ENCODE peak calls at places on chromosome 1, in ten cellular contexts. B is SK-N-SH, C is omental fat pad, I is A673, W is AG04450, D is GM12865, T is tibial artery, Y is K562, U is lung, Q is AG10803. R is an unnamed sample.

GRCh38 chr1:240474133-240474614 is 137.8 kb downstream of the GREM2 start:
- DNase-seq in I (no peak), B (no peak), Q (no peak), Y (no peak), W (peak), U (no peak), T (no peak), D (no peak), C (no peak), R (no peak)

GRCh38 chr1:15617874-15618684 is 821 bp downstream of the DDI2 start:
- DNase-seq in T (peak), C (peak), U (no peak), W (no peak), Y (peak), I (peak), B (peak), D (peak), Q (no peak), R (peak)

GRCh38 chr1:215377736-215378135 is 189.4 kb upstream of the KCTD3 start:
- DNase-seq in B (no peak), W (no peak), U (no peak), Q (peak), D (no peak), T (no peak), C (no peak), Y (no peak), I (no peak), R (no peak)

GRCh38 chr1:209883341-209883971 is 54.6 kb upstream of the SYT14 start:
- DNase-seq in Y (no peak), I (peak), U (no peak), T (no peak), D (no peak), C (no peak), Q (peak), B (no peak), W (peak), R (no peak)

GRCh38 chr1:228048659-228049333 is 33.7 kb upstream of the ARF1 start:
- DNase-seq in Y (no peak), I (no peak), C (no peak), D (no peak), W (no peak), Q (no peak), T (no peak), U (no peak), B (no peak), R (no peak)

GRCh38 chr1:163315773-163316374 is 5.9 kb upstream of the NUF2 start:
- DNase-seq in W (no peak), Q (peak), I (peak), U (no peak), Y (peak), T (peak), D (peak), C (no peak), B (peak), R (no peak)

GRCh38 chr1:187283984-187284383 is 455.2 kb downstream of the PLA2G4A start:
- DNase-seq in I (no peak), B (no peak), C (no peak), Q (no peak), Y (no peak), W (no peak), T (no peak), U (no peak), D (no peak), R (no peak)

GRCh38 chr1:94755675-94756074 is 64.5 kb upstream of the SLC44A3 start:
- DNase-seq in Q (peak), T (peak), B (peak), Y (peak), I (peak), U (no peak), C (no peak), W (peak), D (peak), R (no peak)

GRCh38 chr1:152580433-152580832 is at the start of gene LCE3D:
- DNase-seq in T (no peak), U (no peak), Y (no peak), Q (no peak), B (no peak), W (no peak), D (no peak), I (no peak), C (no peak), R (no peak)

GRCh38 chr1:152582647-152583046 is 2.3 kb upstream of the LCE3D start:
- DNase-seq in U (no peak), W (no peak), T (no peak), C (no peak), D (no peak), I (no peak), Y (no peak), Q (no peak), B (no peak), R (no peak)

DNA sequence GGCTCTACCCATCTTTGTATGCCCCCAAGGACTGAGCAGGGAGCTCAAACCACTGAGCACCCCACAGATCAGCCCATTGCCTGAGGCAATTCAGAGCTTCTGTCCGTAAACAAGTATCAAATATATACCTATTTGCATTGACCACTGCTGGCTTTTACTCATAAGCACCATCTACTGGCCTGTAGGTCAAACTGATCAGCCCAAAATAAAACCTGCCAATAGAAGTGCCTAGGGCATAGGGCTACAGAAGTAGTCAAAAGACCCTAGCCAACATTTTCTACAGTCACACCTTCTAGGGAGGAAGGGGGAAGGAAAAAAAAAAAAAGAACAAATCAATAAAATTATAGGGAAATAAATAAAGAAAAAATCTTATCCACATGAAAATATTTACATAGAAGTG is 5.3 kb upstream of the LCE3D start:
- DNase-seq in Y (no peak), C (no peak), D (peak), Q (no peak), T (no peak), U (no peak), B (no peak), W (no peak), I (no peak), R (no peak)
- TF ChIP-seq CTCF in Y (peak), C (no peak), D (peak), Q (no peak), T (no peak), U (no peak), B (no peak), W (no peak), I (no peak), R (peak)

GRCh38 chr1:46183119-46183842 is 7.0 kb upstream of the P3R3URF start:
- DNase-seq in T (peak), Q (peak), U (peak), I (peak), Y (no peak), B (no peak), C (no peak), W (peak), D (no peak), R (no peak)

GRCh38 chr1:46179138-46180081 is 3.1 kb upstream of the P3R3URF start:
- DNase-seq in T (peak), U (peak), Y (peak), Q (peak), W (peak), D (peak), B (peak), I (peak), C (no peak), R (peak)

GRCh38 chr1:46176211-46176865 is at the start of gene P3R3URF:
- DNase-seq in I (no peak), D (no peak), Q (no peak), Y (no peak), B (no peak), U (no peak), W (no peak), T (no peak), C (no peak), R (no peak)

GRCh38 chr1:46181343-46182260 is 5.3 kb upstream of the P3R3URF start:
- DNase-seq in W (no peak), Q (peak), Y (no peak), I (peak), D (no peak), B (no peak), U (no peak), T (no peak), C (no peak), R (no peak)

DNA sequence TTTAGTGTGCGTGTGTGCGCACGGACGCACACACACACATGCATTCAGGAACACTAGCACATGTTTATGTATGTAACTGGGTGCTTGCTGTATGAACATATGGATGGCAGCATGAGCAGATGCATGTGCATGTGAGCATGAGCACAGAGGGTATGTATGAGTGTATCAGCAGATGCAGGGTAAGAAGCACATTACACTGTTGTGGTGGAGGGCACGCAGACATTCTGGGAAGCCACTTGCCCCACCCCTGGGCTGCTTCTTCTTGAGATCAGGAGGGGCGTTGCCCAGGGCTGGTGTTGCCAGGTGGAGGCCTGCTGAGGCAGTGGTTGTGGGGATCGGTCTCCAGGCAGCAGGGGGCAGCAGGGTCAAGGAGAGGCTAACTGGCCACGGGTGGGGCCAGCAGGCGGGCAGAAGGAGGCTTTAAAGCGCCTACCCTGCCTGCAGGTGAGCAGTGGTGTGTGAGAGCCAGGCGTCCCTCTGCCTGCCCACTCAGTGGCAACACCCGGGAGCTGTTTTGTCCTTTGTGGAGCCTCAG is 3.9 kb upstream of the P3R3URF start:
- DNase-seq in Q (no peak), U (peak), W (no peak), B (no peak), Y (peak), C (no peak), T (no peak), I (no peak), D (peak), R (no peak)
- TF ChIP-seq CTCF in Q (no peak), U (peak), W (no peak), B (peak), Y (peak), C (no peak), T (no peak), I (no peak), D (peak), R (peak)

GRCh38 chr1:225872075-225872430 is 10.1 kb downstream of the TMEM63A start:
- DNase-seq in U (no peak), T (no peak), C (no peak), Y (no peak), Q (no peak), I (no peak), B (no peak), W (no peak), D (no peak), R (no peak)
- TF ChIP-seq CTCF in U (no peak), T (no peak), C (no peak), Y (no peak), Q (no peak), I (no peak), B (no peak), W (no peak), D (no peak), R (no peak)

DNA sequence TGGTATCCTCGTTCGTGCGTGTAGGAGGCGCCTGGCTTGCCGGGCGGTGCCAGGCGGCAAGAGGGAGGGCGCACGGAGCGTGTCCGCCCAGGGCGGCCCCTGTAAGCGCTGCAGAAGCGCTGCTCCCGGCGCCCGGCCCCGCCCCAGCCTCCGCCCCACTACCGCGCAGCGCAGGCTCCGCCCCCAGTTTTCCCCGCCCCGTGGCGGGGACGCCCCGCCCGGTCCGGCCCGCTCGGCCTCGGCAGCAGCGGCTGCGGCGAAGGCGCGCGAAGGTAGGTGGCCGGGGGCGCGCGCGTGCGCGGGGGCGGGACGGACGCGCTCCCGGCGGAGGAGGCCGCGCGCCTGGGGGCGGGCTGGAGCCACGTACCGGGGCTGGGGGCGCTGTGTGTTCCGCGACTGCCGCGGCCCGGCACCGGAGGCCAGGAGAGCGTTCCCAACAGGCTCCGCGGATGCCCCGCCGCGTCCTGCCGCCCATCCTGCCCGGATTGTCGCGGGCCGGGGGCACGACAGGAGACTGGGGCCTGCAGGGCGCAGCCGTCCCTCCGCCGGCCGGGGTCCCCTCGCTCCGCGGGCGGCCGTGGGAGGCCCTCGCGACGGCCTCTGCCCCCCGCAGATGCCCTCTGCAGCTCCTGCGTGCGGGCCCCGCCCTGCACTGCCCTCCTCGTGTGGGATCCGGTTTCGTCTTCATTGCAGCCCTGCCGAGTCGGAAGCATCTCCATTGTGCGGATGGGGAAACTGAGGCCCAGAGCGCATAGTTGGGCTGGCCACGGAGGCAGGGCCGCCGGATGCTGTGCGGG is 7.7 kb upstream of the CROCC start:
- DNase-seq in D (peak), I (peak), Q (peak), Y (peak), U (peak), T (peak), W (peak), B (peak), C (peak), R (peak)
- TF ChIP-seq CTCF in D (peak), I (no peak), Q (no peak), Y (no peak), U (peak), T (peak), W (no peak), B (no peak), C (no peak), R (peak)

GRCh38 chr1:174971466-174971865 is 28.3 kb upstream of the CACYBP start:
- DNase-seq in Y (no peak), T (no peak), I (no peak), D (no peak), Q (no peak), C (no peak), B (no peak), W (no peak), U (no peak), R (no peak)
- TF ChIP-seq CTCF in Y (no peak), T (no peak), I (no peak), D (no peak), Q (no peak), C (no peak), B (no peak), W (no peak), U (no peak), R (no peak)